ENCODE peak calls at places on chromosome 2, in ten cellular contexts. U, Q, A, T, Z, N, R, O, S and V are unnamed samples.

GRCh38 chr2:164785447-164785846 is 56.2 kb downstream of the COBLL1 start:
- DNase-seq in U (no peak), Q (no peak), A (peak), T (no peak), Z (no peak), N (no peak), R (no peak), O (no peak), S (no peak), V (peak)

GRCh38 chr2:9150906-9151305 is 55.7 kb upstream of the ASAP2 start:
- DNase-seq in U (no peak), Q (no peak), A (no peak), T (no peak), Z (no peak), N (no peak), R (no peak), O (no peak), S (no peak), V (no peak)

GRCh38 chr2:240289701-240290431 is 145.6 kb upstream of the GPC1 start:
- DNase-seq in U (no peak), Q (no peak), A (no peak), T (no peak), Z (no peak), N (peak), R (no peak), O (no peak), S (no peak), V (no peak)

GRCh38 chr2:191696001-191696400 is 18.1 kb downstream of the NABP1 start:
- DNase-seq in U (no peak), Q (no peak), A (peak), T (peak), Z (no peak), N (no peak), R (no peak), O (no peak), S (no peak), V (peak)

GRCh38 chr2:31075936-31076590 is 62.2 kb downstream of the GALNT14 start:
- DNase-seq in U (peak), Q (no peak), A (peak), T (no peak), Z (no peak), N (no peak), R (no peak), O (no peak), S (no peak), V (peak)

GRCh38 chr2:57180042-57180567 is 866.5 kb upstream of the VRK2 start:
- DNase-seq in U (peak), Q (no peak), A (peak), T (no peak), Z (no peak), N (no peak), R (no peak), O (no peak), S (no peak), V (peak)

GRCh38 chr2:60442608-60443007 is 110.8 kb downstream of the BCL11A start:
- DNase-seq in U (no peak), Q (no peak), A (no peak), T (no peak), Z (no peak), N (no peak), R (no peak), O (no peak), S (no peak), V (peak)

GRCh38 chr2:208265371-208265806 is 666 bp upstream of the PIKFYVE start:
- DNase-seq in U (no peak), Q (peak), A (no peak), T (peak), Z (no peak), N (no peak), R (no peak), O (peak), S (peak), V (no peak)

GRCh38 chr2:64888591-64889309 is 100.4 kb upstream of the SLC1A4 start:
- DNase-seq in U (peak), Q (peak), A (peak), T (peak), Z (peak), N (no peak), R (no peak), O (no peak), S (no peak), V (peak)

GRCh38 chr2:163733301-163733938 is 2.4 kb downstream of the FIGN start:
- DNase-seq in U (no peak), Q (no peak), A (peak), T (peak), Z (no peak), N (no peak), R (no peak), O (no peak), S (no peak), V (no peak)

GRCh38 chr2:11984556-11985158 is 238.2 kb downstream of the LPIN1 start:
- DNase-seq in U (no peak), Q (no peak), A (no peak), T (no peak), Z (no peak), N (no peak), R (no peak), O (no peak), S (no peak), V (no peak)

GRCh38 chr2:43610361-43610760 is 14.5 kb upstream of the THADA start:
- DNase-seq in U (no peak), Q (no peak), A (no peak), T (no peak), Z (no peak), N (no peak), R (no peak), O (no peak), S (no peak), V (no peak)

GRCh38 chr2:133641497-133641896 is 73.2 kb upstream of the NCKAP5 start:
- DNase-seq in U (peak), Q (peak), A (no peak), T (peak), Z (peak), N (peak), R (no peak), O (no peak), S (no peak), V (peak)

GRCh38 chr2:236688157-236688556 is 118.5 kb downstream of the ACKR3 start:
- DNase-seq in U (no peak), Q (no peak), A (no peak), T (no peak), Z (no peak), N (no peak), R (no peak), O (no peak), S (no peak), V (no peak)

GRCh38 chr2:19801367-19802087 is 100.3 kb downstream of the TTC32 start:
- DNase-seq in U (peak), Q (no peak), A (peak), T (peak), Z (peak), N (peak), R (no peak), O (no peak), S (no peak), V (peak)

GRCh38 chr2:19028617-19029016 is 329.8 kb downstream of the OSR1 start:
- DNase-seq in U (no peak), Q (no peak), A (peak), T (no peak), Z (no peak), N (no peak), R (no peak), O (no peak), S (no peak), V (no peak)

GRCh38 chr2:119715409-119716295 is 36.7 kb downstream of the TMEM177 start:
- DNase-seq in U (no peak), Q (peak), A (no peak), T (no peak), Z (no peak), N (no peak), R (no peak), O (no peak), S (no peak), V (no peak)

GRCh38 chr2:109277414-109277813 is 148.4 kb downstream of the SH3RF3 start:
- DNase-seq in U (no peak), Q (no peak), A (no peak), T (no peak), Z (no peak), N (no peak), R (no peak), O (no peak), S (no peak), V (no peak)

GRCh38 chr2:169106563-169107545 is 37.5 kb downstream of the DHRS9 start:
- DNase-seq in U (no peak), Q (no peak), A (no peak), T (no peak), Z (no peak), N (no peak), R (no peak), O (no peak), S (no peak), V (no peak)

GRCh38 chr2:109463891-109464290 is 149.9 kb downstream of the SEPTIN10 start:
- DNase-seq in U (no peak), Q (no peak), A (no peak), T (no peak), Z (no peak), N (no peak), R (no peak), O (no peak), S (no peak), V (no peak)

GRCh38 chr2:172052000-172052983 is 33.0 kb upstream of the DLX1 start:
- DNase-seq in U (no peak), Q (no peak), A (peak), T (no peak), Z (no peak), N (no peak), R (no peak), O (no peak), S (no peak), V (peak)

GRCh38 chr2:220785181-220785580 is 786.9 kb downstream of the EPHA4 start:
- DNase-seq in U (no peak), Q (no peak), A (no peak), T (no peak), Z (no peak), N (no peak), R (no peak), O (no peak), S (no peak), V (peak)

GRCh38 chr2:29700560-29700959 is 220.8 kb downstream of the ALK start:
- DNase-seq in U (peak), Q (no peak), A (peak), T (peak), Z (no peak), N (no peak), R (no peak), O (no peak), S (no peak), V (peak)

GRCh38 chr2:102206666-102207341 is 20.0 kb downstream of the IL1RL2 start:
- DNase-seq in U (no peak), Q (peak), A (no peak), T (no peak), Z (no peak), N (peak), R (no peak), O (no peak), S (no peak), V (no peak)

GRCh38 chr2:23602113-23602512 is 217.1 kb downstream of the KLHL29 start:
- DNase-seq in U (peak), Q (no peak), A (peak), T (no peak), Z (peak), N (no peak), R (no peak), O (no peak), S (no peak), V (peak)

GRCh38 chr2:238090887-238091286 is 9.3 kb upstream of the ESPNL start:
- DNase-seq in U (no peak), Q (no peak), A (no peak), T (no peak), Z (no peak), N (no peak), R (no peak), O (no peak), S (no peak), V (no peak)